ENCODE peak calls at places on chromosomes 3 and 15, in four cellular contexts. One of them, this sample, is unnamed.

GRCh38 chr3:115397433-115397832 is 225.9 kb upstream of the GAP43 start:
- DNase-seq in Right ventricle myocardium superior: no peak
- DNase-seq in COR-L47: no peak
- DNase-seq in heart right ventricle: no peak
- DNase-seq in this sample: no peak

GRCh38 chr3:126894516-126894915 is 88.4 kb upstream of the PLXNA1 start:
- DNase-seq in Right ventricle myocardium superior: no peak
- DNase-seq in COR-L47: no peak
- DNase-seq in heart right ventricle: no peak
- DNase-seq in this sample: no peak

GRCh38 chr3:15354485-15354884 is 22.1 kb upstream of the SH3BP5 start:
- DNase-seq in Right ventricle myocardium superior: no peak
- DNase-seq in COR-L47: no peak
- DNase-seq in heart right ventricle: no peak
- DNase-seq in this sample: no peak

GRCh38 chr3:177977381-177978158 is 558.7 kb upstream of the KCNMB2 start:
- DNase-seq in Right ventricle myocardium superior: no peak
- DNase-seq in COR-L47: no peak
- DNase-seq in heart right ventricle: no peak
- DNase-seq in this sample: no peak

GRCh38 chr15:43316007-43316968 is 14.1 kb downstream of the LCMT2 start:
- DNase-seq in Right ventricle myocardium superior: no peak
- DNase-seq in COR-L47: no peak
- DNase-seq in heart right ventricle: no peak
- DNase-seq in this sample: no peak

GRCh38 chr15:74830868-74831267 is 4.4 kb downstream of the CPLX3 start:
- DNase-seq in Right ventricle myocardium superior: peak
- DNase-seq in COR-L47: no peak
- DNase-seq in heart right ventricle: peak
- DNase-seq in this sample: no peak

GRCh38 chr3:59641169-59641914 is 591.5 kb upstream of the CFAP20DC start:
- DNase-seq in Right ventricle myocardium superior: peak
- DNase-seq in COR-L47: no peak
- DNase-seq in heart right ventricle: peak
- DNase-seq in this sample: no peak

GRCh38 chr15:92395557-92395956 is 1.9 kb downstream of the ST8SIA2 start:
- DNase-seq in Right ventricle myocardium superior: no peak
- DNase-seq in COR-L47: no peak
- DNase-seq in heart right ventricle: no peak
- DNase-seq in this sample: no peak

GRCh38 chr15:66797921-66798320 is 95.9 kb downstream of the SMAD6 start:
- DNase-seq in Right ventricle myocardium superior: no peak
- DNase-seq in COR-L47: no peak
- DNase-seq in heart right ventricle: no peak
- DNase-seq in this sample: no peak

This sample was measured in NCI-H1417.